ENCODE peak calls at places on chromosomes 7 and 10, in ten cellular contexts. R is CD4-positive, alpha-beta T cell; J is stimulated activated naive CD8-positive, alpha-beta T cell treated with anti-CD3 and anti-CD28 coated beads, Interleukin-15, amount 100 ng/mL, for 72 hours; I is anterior cingulate cortex; A is neural progenitor cell; O is activated B cell treated with CpG ODN at 0.5 μM for 24 hours; G is skeletal muscle cell; V is KG1; Y is CD8-positive, alpha-beta T cell; P is stimulated activated CD8-positive, alpha-beta memory T cell treated with anti-CD3 and anti-CD28 coated beads, Interleukin-4, amount 100 ng/mL, for 4 hours. M is an unnamed sample.

GRCh38 chr10:80357000-80357803 is 621 bp downstream of the DYDC2 start:
- DNase-seq in R (no peak), J (no peak), I (no peak), A (peak), O (no peak), G (no peak), V (no peak), Y (no peak), P (no peak), M (no peak)

GRCh38 chr7:47956220-47956619 is 8.0 kb upstream of the PKD1L1 start:
- DNase-seq in R (no peak), J (no peak), I (no peak), A (no peak), O (no peak), G (no peak), V (no peak), Y (no peak), P (no peak), M (no peak)

GRCh38 chr7:40659231-40659630 is 524.4 kb downstream of the SUGCT start:
- DNase-seq in R (no peak), J (no peak), I (peak), A (no peak), O (no peak), G (no peak), V (no peak), Y (no peak), P (no peak), M (no peak)

GRCh38 chr7:2193120-2193519 is 39.6 kb downstream of the MAD1L1 start:
- DNase-seq in R (no peak), J (no peak), I (no peak), A (peak), O (no peak), G (no peak), V (no peak), Y (no peak), P (no peak), M (no peak)

GRCh38 chr7:47375121-47375551 is 206.8 kb downstream of the TNS3 start:
- DNase-seq in R (no peak), J (no peak), I (no peak), A (no peak), O (no peak), G (peak), V (no peak), Y (no peak), P (no peak), M (no peak)

GRCh38 chr7:28815928-28816373 is 142.2 kb downstream of the TRIL start:
- DNase-seq in R (no peak), J (no peak), I (no peak), A (no peak), O (no peak), G (no peak), V (no peak), Y (no peak), P (no peak), M (no peak)

GRCh38 chr7:37247881-37248280 is 200.8 kb downstream of the ELMO1 start:
- DNase-seq in R (no peak), J (no peak), I (no peak), A (peak), O (no peak), G (no peak), V (no peak), Y (no peak), P (no peak), M (no peak)

GRCh38 chr7:9869566-9869965 is 1104.1 kb upstream of the PHF14 start:
- DNase-seq in R (no peak), J (no peak), I (no peak), A (no peak), O (no peak), G (no peak), V (no peak), Y (no peak), P (no peak), M (no peak)

GRCh38 chr7:97001656-97002554 is 3.4 kb upstream of the DLX6 start:
- DNase-seq in R (no peak), J (no peak), I (no peak), A (peak), O (no peak), G (no peak), V (no peak), Y (no peak), P (no peak), M (peak)

GRCh38 chr7:320297-320696 is 30.3 kb downstream of the FOXL3 start:
- DNase-seq in R (no peak), J (no peak), I (no peak), A (no peak), O (no peak), G (no peak), V (no peak), Y (no peak), P (no peak), M (peak)

GRCh38 chr10:29297678-29298077 is 8.8 kb downstream of the LYZL1 start:
- DNase-seq in R (no peak), J (no peak), I (no peak), A (no peak), O (no peak), G (no peak), V (no peak), Y (no peak), P (no peak), M (no peak)

GRCh38 chr10:44479306-44479705 is 94.4 kb upstream of the CXCL12 start:
- DNase-seq in R (no peak), J (no peak), I (no peak), A (no peak), O (no peak), G (no peak), V (no peak), Y (no peak), P (no peak), M (no peak)

GRCh38 chr10:69228151-69228550 is 8.0 kb downstream of the HKDC1 start:
- DNase-seq in R (no peak), J (no peak), I (no peak), A (no peak), O (no peak), G (no peak), V (no peak), Y (no peak), P (no peak), M (no peak)

GRCh38 chr10:96310359-96310669 is 6.1 kb downstream of the DNTT start:
- DNase-seq in R (no peak), J (no peak), I (no peak), A (peak), O (no peak), G (no peak), V (no peak), Y (no peak), P (no peak), M (no peak)

GRCh38 chr7:66140924-66141323 is 26.3 kb downstream of the CRCP start:
- DNase-seq in R (no peak), J (no peak), I (peak), A (peak), O (no peak), G (no peak), V (no peak), Y (no peak), P (no peak), M (peak)

GRCh38 chr10:11673346-11674330 is 62.2 kb upstream of the USP6NL start:
- DNase-seq in R (no peak), J (no peak), I (no peak), A (no peak), O (no peak), G (no peak), V (no peak), Y (no peak), P (no peak), M (peak)

GRCh38 chr10:84204122-84204521 is 9.8 kb downstream of the CDHR1 start:
- DNase-seq in R (no peak), J (no peak), I (no peak), A (peak), O (no peak), G (no peak), V (no peak), Y (no peak), P (no peak), M (no peak)

GRCh38 chr7:31335889-31336201 is 4.7 kb downstream of the NEUROD6 start:
- DNase-seq in R (no peak), J (no peak), I (no peak), A (no peak), O (no peak), G (no peak), V (no peak), Y (no peak), P (no peak), M (no peak)

GRCh38 chr10:34364253-34365037 is 450.7 kb downstream of the PARD3 start:
- DNase-seq in R (no peak), J (no peak), I (no peak), A (no peak), O (no peak), G (no peak), V (no peak), Y (no peak), P (no peak), M (no peak)

GRCh38 chr10:30019468-30019867 is 39.9 kb downstream of the JCAD start:
- DNase-seq in R (no peak), J (no peak), I (no peak), A (no peak), O (no peak), G (no peak), V (no peak), Y (no peak), P (no peak), M (no peak)

GRCh38 chr10:44467090-44467489 is 82.2 kb upstream of the CXCL12 start:
- DNase-seq in R (no peak), J (no peak), I (no peak), A (no peak), O (no peak), G (no peak), V (no peak), Y (no peak), P (no peak), M (peak)

GRCh38 chr7:142873281-142873784 is 12.2 kb downstream of the TRPV6 start:
- DNase-seq in R (no peak), J (peak), I (no peak), A (peak), O (no peak), G (no peak), V (no peak), Y (no peak), P (no peak), M (no peak)

GRCh38 chr7:128161466-128162125 is 79.5 kb upstream of the LEP start:
- DNase-seq in R (no peak), J (no peak), I (no peak), A (no peak), O (no peak), G (no peak), V (no peak), Y (no peak), P (no peak), M (no peak)

M was measured in kidney.